ENCODE peak calls at places on chromosomes 13 and 19, in eight cellular contexts. A is gastrocnemius medialis, M is cardiac muscle cell, E is H1, V is GM06990, T is progenitor cell of endocrine pancreas, C is RWPE2, W is mucosa of descending colon. L is an unnamed sample.

GRCh38 chr19:47228168-47228936 is 2.6 kb downstream of the BBC3 start:
- DNase-seq in A (peak), M (peak), E (no peak), V (peak), T (peak), C (no peak), W (peak), L (no peak)

GRCh38 chr13:91359071-91359470 is 11.6 kb downstream of the MIR17HG start:
- DNase-seq in A (no peak), M (no peak), E (no peak), V (no peak), T (no peak), C (no peak), W (no peak), L (no peak)

GRCh38 chr13:109366521-109366920 is 419.9 kb downstream of the IRS2 start:
- DNase-seq in A (no peak), M (peak), E (no peak), V (no peak), T (no peak), C (no peak), W (no peak), L (no peak)

GRCh38 chr13:106573855-106574254 is 5.9 kb upstream of the ARGLU1 start:
- DNase-seq in A (no peak), M (no peak), E (no peak), V (no peak), T (no peak), C (no peak), W (no peak), L (no peak)

GRCh38 chr19:27794444-27795042 is 1418.4 kb downstream of the UQCRFS1 start:
- DNase-seq in A (no peak), M (peak), E (no peak), V (no peak), T (no peak), C (no peak), W (no peak), L (no peak)

GRCh38 chr13:97810152-97810551 is 143.3 kb upstream of the IPO5 start:
- DNase-seq in A (no peak), M (peak), E (no peak), V (no peak), T (no peak), C (no peak), W (no peak), L (no peak)

GRCh38 chr13:21550918-21551317 is 53.1 kb downstream of the MICU2 start:
- DNase-seq in A (no peak), M (no peak), E (no peak), V (no peak), T (no peak), C (no peak), W (no peak), L (no peak)

GRCh38 chr19:39327990-39328705 is 7.5 kb upstream of the LRFN1 start:
- DNase-seq in A (peak), M (peak), E (no peak), V (peak), T (peak), C (no peak), W (peak), L (no peak)

GRCh38 chr19:12364391-12365093 is 941 bp downstream of the ZNF442 start:
- DNase-seq in A (no peak), M (peak), E (no peak), V (peak), T (no peak), C (no peak), W (no peak), L (no peak)

GRCh38 chr13:73273737-73274136 is 214.9 kb downstream of the KLF5 start:
- DNase-seq in A (no peak), M (peak), E (no peak), V (no peak), T (no peak), C (no peak), W (no peak), L (no peak)

GRCh38 chr13:44648392-44649117 is 72.4 kb upstream of the TSC22D1 start:
- DNase-seq in A (no peak), M (no peak), E (no peak), V (no peak), T (no peak), C (no peak), W (no peak), L (no peak)

GRCh38 chr19:57771417-57771816 is 1.9 kb downstream of the ZNF586 start:
- DNase-seq in A (no peak), M (no peak), E (no peak), V (no peak), T (no peak), C (no peak), W (no peak), L (no peak)

GRCh38 chr19:40217027-40217810 is 965 bp downstream of the TTC9B start:
- DNase-seq in A (no peak), M (peak), E (peak), V (no peak), T (peak), C (no peak), W (peak), L (no peak)

GRCh38 chr13:53200498-53201453 is 172.2 kb downstream of the OLFM4 start:
- DNase-seq in A (no peak), M (peak), E (peak), V (peak), T (peak), C (no peak), W (peak), L (peak)

GRCh38 chr19:21439372-21439771 is 42.4 kb downstream of the ZNF493 start:
- DNase-seq in A (no peak), M (no peak), E (no peak), V (no peak), T (no peak), C (no peak), W (no peak), L (no peak)

GRCh38 chr13:80251403-80251802 is 89.5 kb downstream of the SPRY2 start:
- DNase-seq in A (no peak), M (peak), E (no peak), V (no peak), T (no peak), C (no peak), W (no peak), L (no peak)

GRCh38 chr13:30401347-30401746 is 20.9 kb upstream of the UBE2L5 start:
- DNase-seq in A (no peak), M (no peak), E (no peak), V (no peak), T (no peak), C (no peak), W (no peak), L (no peak)
- TF ChIP-seq CTCF in A (no peak), M (no peak), E (no peak), V (no peak), T (no peak), C (no peak), W (no peak), L (no peak)

GRCh38 chr13:40789275-40790231 is at the start of gene SLC25A15:
- DNase-seq in A (peak), M (peak), E (no peak), V (peak), T (peak), C (peak), W (peak), L (no peak)
- TF ChIP-seq CTCF in A (peak), M (peak), E (no peak), V (no peak), T (peak), C (peak), W (peak), L (peak)

GRCh38 chr13:113243847-113244246 is 34.4 kb downstream of the CUL4A start:
- DNase-seq in A (no peak), M (no peak), E (no peak), V (no peak), T (no peak), C (no peak), W (no peak), L (no peak)

GRCh38 chr13:113245858-113246791 is 36.7 kb downstream of the CUL4A start:
- DNase-seq in A (no peak), M (no peak), E (no peak), V (no peak), T (no peak), C (no peak), W (no peak), L (no peak)
- TF ChIP-seq CTCF in A (no peak), M (peak), E (no peak), V (peak), T (peak), C (peak), W (no peak), L (peak)

GRCh38 chr19:56071151-56071550 is 49.9 kb downstream of the ZNF787 start:
- DNase-seq in A (no peak), M (no peak), E (no peak), V (no peak), T (no peak), C (no peak), W (no peak), L (peak)
- TF ChIP-seq CTCF in A (no peak), M (peak), E (peak), V (peak), T (peak), C (peak), W (no peak), L (peak)

GRCh38 chr19:34173145-34173956 is 1.0 kb downstream of the LSM14A start:
- DNase-seq in A (no peak), M (peak), E (peak), V (peak), T (peak), C (no peak), W (peak), L (no peak)
- TF ChIP-seq CTCF in A (no peak), M (no peak), E (no peak), V (no peak), T (peak), C (no peak), W (no peak), L (peak)

GRCh38 chr19:35476149-35476548 is 14.1 kb downstream of the KRTDAP start:
- DNase-seq in A (no peak), M (no peak), E (no peak), V (no peak), T (no peak), C (no peak), W (no peak), L (no peak)
- TF ChIP-seq CTCF in A (no peak), M (peak), E (peak), V (peak), T (peak), C (no peak), W (no peak), L (peak)

DNA sequence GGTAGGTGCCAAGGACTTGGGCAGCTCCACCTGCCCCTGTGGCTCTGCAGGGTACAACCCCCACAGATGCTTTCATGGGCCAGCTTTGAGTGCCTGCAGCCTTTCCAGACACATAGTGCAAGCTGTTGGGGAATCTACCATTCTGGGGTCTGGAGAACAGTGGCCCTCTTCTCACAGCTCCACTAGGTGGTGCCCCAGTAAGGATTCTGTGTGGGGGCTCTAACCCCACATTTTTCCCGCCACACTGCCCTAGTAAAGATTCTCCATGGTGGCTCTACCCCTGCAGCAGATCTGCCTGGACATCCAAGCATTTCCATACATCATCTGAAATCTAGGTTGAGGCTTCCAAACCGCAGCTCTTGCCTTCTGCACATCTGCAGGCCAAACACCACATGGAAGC is 149.7 kb upstream of the FNDC3A start:
- DNase-seq in A (no peak), M (no peak), E (no peak), V (no peak), T (no peak), C (no peak), W (no peak), L (no peak)
- TF ChIP-seq CTCF in A (no peak), M (no peak), E (peak), V (no peak), T (no peak), C (no peak), W (no peak), L (no peak)

GRCh38 chr19:1465191-1466016 is 13.6 kb downstream of the C19orf25 start:
- DNase-seq in A (no peak), M (peak), E (no peak), V (no peak), T (no peak), C (no peak), W (peak), L (no peak)
- TF ChIP-seq CTCF in A (peak), M (peak), E (peak), V (peak), T (peak), C (peak), W (peak), L (peak)

GRCh38 chr19:4654437-4655361 is 15.4 kb downstream of the TNFAIP8L1 start:
- DNase-seq in A (no peak), M (no peak), E (no peak), V (no peak), T (no peak), C (no peak), W (no peak), L (no peak)
- TF ChIP-seq CTCF in A (no peak), M (no peak), E (no peak), V (no peak), T (no peak), C (no peak), W (no peak), L (no peak)

L was measured in chondrocyte.